ENCODE peak calls at places on chromosomes 7 and 10, in four cellular contexts. One of them, this sample, is unnamed.

GRCh38 chr7:139654270-139655181 is 123.3 kb downstream of the HIPK2 start:
- DNase-seq in IMR-90: no peak
- DNase-seq in CD8-positive, alpha-beta T cell: no peak
- DNase-seq in stimulated activated CD4-positive, alpha-beta T cell treated with anti-CD3 and anti-CD28 coated beads, Interleukin-1b, Interleukin-23, amount 100 ng/mL, for 4 hours: no peak
- DNase-seq in this sample: no peak

GRCh38 chr10:103659674-103660363 is 166.3 kb downstream of the NEURL1 start:
- DNase-seq in IMR-90: peak
- DNase-seq in CD8-positive, alpha-beta T cell: peak
- DNase-seq in stimulated activated CD4-positive, alpha-beta T cell treated with anti-CD3 and anti-CD28 coated beads, Interleukin-1b, Interleukin-23, amount 100 ng/mL, for 4 hours: peak
- DNase-seq in this sample: peak

GRCh38 chr10:90321132-90321816 is 536.6 kb downstream of the HTR7 start:
- DNase-seq in IMR-90: peak
- DNase-seq in CD8-positive, alpha-beta T cell: no peak
- DNase-seq in stimulated activated CD4-positive, alpha-beta T cell treated with anti-CD3 and anti-CD28 coated beads, Interleukin-1b, Interleukin-23, amount 100 ng/mL, for 4 hours: no peak
- DNase-seq in this sample: no peak

GRCh38 chr10:11724938-11725776 is 17.0 kb upstream of the ECHDC3 start:
- DNase-seq in IMR-90: peak
- DNase-seq in CD8-positive, alpha-beta T cell: no peak
- DNase-seq in stimulated activated CD4-positive, alpha-beta T cell treated with anti-CD3 and anti-CD28 coated beads, Interleukin-1b, Interleukin-23, amount 100 ng/mL, for 4 hours: no peak
- DNase-seq in this sample: no peak

GRCh38 chr7:136925049-136925448 is 56.6 kb downstream of the CHRM2 start:
- DNase-seq in IMR-90: peak
- DNase-seq in CD8-positive, alpha-beta T cell: no peak
- DNase-seq in stimulated activated CD4-positive, alpha-beta T cell treated with anti-CD3 and anti-CD28 coated beads, Interleukin-1b, Interleukin-23, amount 100 ng/mL, for 4 hours: no peak
- DNase-seq in this sample: no peak

GRCh38 chr7:73829921-73830617 is 727 bp upstream of the CLDN4 start:
- DNase-seq in IMR-90: no peak
- DNase-seq in CD8-positive, alpha-beta T cell: no peak
- DNase-seq in stimulated activated CD4-positive, alpha-beta T cell treated with anti-CD3 and anti-CD28 coated beads, Interleukin-1b, Interleukin-23, amount 100 ng/mL, for 4 hours: no peak
- DNase-seq in this sample: no peak

GRCh38 chr10:86535057-86535882 is 13.7 kb upstream of the WAPL start:
- DNase-seq in IMR-90: no peak
- DNase-seq in CD8-positive, alpha-beta T cell: no peak
- DNase-seq in stimulated activated CD4-positive, alpha-beta T cell treated with anti-CD3 and anti-CD28 coated beads, Interleukin-1b, Interleukin-23, amount 100 ng/mL, for 4 hours: peak
- DNase-seq in this sample: no peak

GRCh38 chr10:110011679-110012078 is 3.9 kb downstream of the ADD3 start:
- DNase-seq in IMR-90: no peak
- DNase-seq in CD8-positive, alpha-beta T cell: no peak
- DNase-seq in stimulated activated CD4-positive, alpha-beta T cell treated with anti-CD3 and anti-CD28 coated beads, Interleukin-1b, Interleukin-23, amount 100 ng/mL, for 4 hours: no peak
- DNase-seq in this sample: no peak

GRCh38 chr10:100345570-100346330 is 1.3 kb upstream of the SCD start:
- DNase-seq in IMR-90: peak
- DNase-seq in CD8-positive, alpha-beta T cell: no peak
- DNase-seq in stimulated activated CD4-positive, alpha-beta T cell treated with anti-CD3 and anti-CD28 coated beads, Interleukin-1b, Interleukin-23, amount 100 ng/mL, for 4 hours: no peak
- DNase-seq in this sample: no peak

GRCh38 chr10:14072541-14072940 is 258.2 kb downstream of the FRMD4A start:
- DNase-seq in IMR-90: no peak
- DNase-seq in CD8-positive, alpha-beta T cell: no peak
- DNase-seq in stimulated activated CD4-positive, alpha-beta T cell treated with anti-CD3 and anti-CD28 coated beads, Interleukin-1b, Interleukin-23, amount 100 ng/mL, for 4 hours: no peak
- DNase-seq in this sample: no peak

GRCh38 chr7:151223728-151224127 is 3.3 kb downstream of the ABCF2 start:
- DNase-seq in IMR-90: no peak
- DNase-seq in CD8-positive, alpha-beta T cell: no peak
- DNase-seq in stimulated activated CD4-positive, alpha-beta T cell treated with anti-CD3 and anti-CD28 coated beads, Interleukin-1b, Interleukin-23, amount 100 ng/mL, for 4 hours: no peak
- DNase-seq in this sample: no peak

GRCh38 chr10:12353399-12354027 is 4.2 kb downstream of the CAMK1D start:
- DNase-seq in IMR-90: no peak
- DNase-seq in CD8-positive, alpha-beta T cell: no peak
- DNase-seq in stimulated activated CD4-positive, alpha-beta T cell treated with anti-CD3 and anti-CD28 coated beads, Interleukin-1b, Interleukin-23, amount 100 ng/mL, for 4 hours: no peak
- DNase-seq in this sample: no peak

GRCh38 chr10:22742678-22743077 is 28.3 kb upstream of the PIP4K2A start:
- DNase-seq in IMR-90: no peak
- DNase-seq in CD8-positive, alpha-beta T cell: no peak
- DNase-seq in stimulated activated CD4-positive, alpha-beta T cell treated with anti-CD3 and anti-CD28 coated beads, Interleukin-1b, Interleukin-23, amount 100 ng/mL, for 4 hours: no peak
- DNase-seq in this sample: no peak

GRCh38 chr10:44020322-44021111 is 364.4 kb downstream of the CXCL12 start:
- DNase-seq in IMR-90: no peak
- DNase-seq in CD8-positive, alpha-beta T cell: no peak
- DNase-seq in stimulated activated CD4-positive, alpha-beta T cell treated with anti-CD3 and anti-CD28 coated beads, Interleukin-1b, Interleukin-23, amount 100 ng/mL, for 4 hours: no peak
- DNase-seq in this sample: no peak

GRCh38 chr10:70462349-70462984 is 16.1 kb upstream of the PALD1 start:
- DNase-seq in IMR-90: no peak
- DNase-seq in CD8-positive, alpha-beta T cell: no peak
- DNase-seq in stimulated activated CD4-positive, alpha-beta T cell treated with anti-CD3 and anti-CD28 coated beads, Interleukin-1b, Interleukin-23, amount 100 ng/mL, for 4 hours: no peak
- DNase-seq in this sample: no peak

GRCh38 chr7:124652237-124652636 is 113.4 kb downstream of the GPR37 start:
- DNase-seq in IMR-90: peak
- DNase-seq in CD8-positive, alpha-beta T cell: no peak
- DNase-seq in stimulated activated CD4-positive, alpha-beta T cell treated with anti-CD3 and anti-CD28 coated beads, Interleukin-1b, Interleukin-23, amount 100 ng/mL, for 4 hours: no peak
- DNase-seq in this sample: no peak

GRCh38 chr10:30436200-30436599 is 2.2 kb downstream of the MAP3K8 start:
- DNase-seq in IMR-90: peak
- DNase-seq in CD8-positive, alpha-beta T cell: peak
- DNase-seq in stimulated activated CD4-positive, alpha-beta T cell treated with anti-CD3 and anti-CD28 coated beads, Interleukin-1b, Interleukin-23, amount 100 ng/mL, for 4 hours: no peak
- DNase-seq in this sample: no peak